ENCODE peak calls at places on chromosome 3, in eight cellular contexts. A is coronary artery, U is Calu3, K is astrocyte of the cerebellum, H is uterus, L is HCT116, G is psoas muscle, J is right lobe of liver. B is an unnamed sample.

GRCh38 chr3:133209871-133210550 is 171.8 kb downstream of the TMEM108 start:
- DNase-seq in A (no peak), U (no peak), K (peak), H (no peak), L (no peak), G (no peak), J (no peak), B (no peak)

GRCh38 chr3:168847293-168847883 is 751.7 kb upstream of the GOLIM4 start:
- DNase-seq in A (no peak), U (peak), K (peak), H (no peak), L (no peak), G (no peak), J (no peak), B (peak)

GRCh38 chr3:197406266-197406665 is 107.9 kb upstream of the DLG1 start:
- DNase-seq in A (no peak), U (no peak), K (no peak), H (no peak), L (no peak), G (no peak), J (no peak), B (no peak)

GRCh38 chr3:128076783-128077624 is 24.8 kb downstream of the SEC61A1 start:
- DNase-seq in A (peak), U (no peak), K (no peak), H (no peak), L (no peak), G (peak), J (no peak), B (no peak)

GRCh38 chr3:60384352-60384751 is 866.9 kb downstream of the FHIT start:
- DNase-seq in A (no peak), U (no peak), K (peak), H (no peak), L (no peak), G (no peak), J (no peak), B (no peak)

GRCh38 chr3:196991581-196992460 is 23.2 kb upstream of the PIGZ start:
- DNase-seq in A (no peak), U (no peak), K (no peak), H (no peak), L (no peak), G (no peak), J (no peak), B (no peak)

GRCh38 chr3:29057326-29057725 is 223.5 kb upstream of the RBMS3 start:
- DNase-seq in A (no peak), U (no peak), K (peak), H (no peak), L (no peak), G (no peak), J (no peak), B (peak)

GRCh38 chr3:54299169-54299935 is 177.0 kb downstream of the CACNA2D3 start:
- DNase-seq in A (no peak), U (no peak), K (no peak), H (no peak), L (no peak), G (no peak), J (peak), B (no peak)

GRCh38 chr3:101722394-101723173 is 1.8 kb upstream of the CEP97 start:
- DNase-seq in A (no peak), U (no peak), K (no peak), H (no peak), L (no peak), G (no peak), J (no peak), B (no peak)

GRCh38 chr3:98406034-98406433 is 15.6 kb downstream of the OR5K3 start:
- DNase-seq in A (no peak), U (no peak), K (no peak), H (no peak), L (no peak), G (no peak), J (no peak), B (no peak)

GRCh38 chr3:192130534-192131132 is 596.7 kb downstream of the FGF12 start:
- DNase-seq in A (no peak), U (peak), K (peak), H (peak), L (peak), G (peak), J (peak), B (peak)

GRCh38 chr3:72258786-72259185 is 473.8 kb upstream of the PROK2 start:
- DNase-seq in A (no peak), U (no peak), K (no peak), H (no peak), L (no peak), G (no peak), J (no peak), B (no peak)

GRCh38 chr3:197339841-197340520 is 41.6 kb upstream of the DLG1 start:
- DNase-seq in A (no peak), U (no peak), K (peak), H (no peak), L (no peak), G (peak), J (peak), B (no peak)

GRCh38 chr3:126931806-126932187 is 51.1 kb upstream of the PLXNA1 start:
- DNase-seq in A (no peak), U (no peak), K (no peak), H (no peak), L (no peak), G (no peak), J (no peak), B (no peak)

GRCh38 chr3:134978658-134979057 is 183.6 kb downstream of the EPHB1 start:
- DNase-seq in A (peak), U (no peak), K (no peak), H (no peak), L (no peak), G (no peak), J (no peak), B (no peak)

GRCh38 chr3:15521573-15521965 is at the start of gene COLQ:
- DNase-seq in A (no peak), U (no peak), K (no peak), H (no peak), L (no peak), G (no peak), J (no peak), B (no peak)

GRCh38 chr3:27686642-27687041 is 35.5 kb downstream of the EOMES start:
- DNase-seq in A (no peak), U (no peak), K (peak), H (no peak), L (no peak), G (no peak), J (no peak), B (peak)

GRCh38 chr3:152071924-152072323 is 196.8 kb upstream of the MBNL1 start:
- DNase-seq in A (no peak), U (peak), K (peak), H (no peak), L (peak), G (no peak), J (no peak), B (peak)

GRCh38 chr3:147298511-147298982 is 107.8 kb downstream of the ZIC4 start:
- DNase-seq in A (no peak), U (peak), K (peak), H (no peak), L (no peak), G (no peak), J (no peak), B (peak)

GRCh38 chr3:184335661-184336483 is 1.5 kb upstream of the FAM131A start:
- DNase-seq in A (peak), U (peak), K (no peak), H (peak), L (peak), G (peak), J (peak), B (peak)

GRCh38 chr3:59093521-59093920 is 43.7 kb upstream of the CFAP20DC start:
- DNase-seq in A (no peak), U (no peak), K (no peak), H (no peak), L (no peak), G (no peak), J (no peak), B (no peak)
- TF ChIP-seq CTCF in A (no peak), U (no peak), K (no peak), H (no peak), L (no peak), G (no peak), J (no peak), B (no peak)

GRCh38 chr3:78857494-78858111 is 910.2 kb downstream of the ROBO1 start:
- DNase-seq in A (no peak), U (no peak), K (no peak), H (no peak), L (no peak), G (no peak), J (no peak), B (peak)
- TF ChIP-seq CTCF in A (no peak), U (no peak), K (no peak), H (no peak), L (no peak), G (no peak), J (no peak), B (no peak)

DNA sequence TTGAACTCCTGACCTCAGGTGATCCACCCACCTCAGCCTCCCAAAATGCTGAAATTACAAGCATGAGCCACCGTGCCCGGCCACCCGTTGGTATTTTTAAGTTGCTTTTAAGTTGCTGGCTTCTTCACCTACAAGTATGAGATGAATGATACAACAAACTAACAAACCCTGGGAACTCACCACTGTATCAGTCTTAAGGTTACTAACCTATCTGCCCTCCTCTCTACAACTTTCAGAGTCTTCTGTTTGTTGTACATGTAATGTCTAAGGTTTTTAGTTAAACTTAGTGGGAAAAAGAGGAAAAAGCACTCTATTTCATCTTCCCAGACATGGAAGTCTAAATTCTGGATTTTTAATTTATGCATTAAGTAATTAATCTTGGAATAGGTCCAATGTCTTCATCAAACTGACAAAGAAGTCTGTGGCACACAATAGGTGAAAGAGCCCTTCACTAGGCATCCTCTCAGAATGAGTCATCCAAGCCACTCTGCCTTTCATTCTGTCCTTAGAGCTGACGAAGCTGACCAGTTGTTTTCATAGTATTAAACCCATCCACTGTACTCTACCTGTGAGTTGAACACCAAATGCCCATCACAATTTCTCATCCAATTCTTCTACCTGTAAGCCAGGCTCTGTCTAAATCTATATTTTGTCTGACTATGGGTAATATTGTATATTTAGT is 936.1 kb downstream of the TUSC7 start:
- DNase-seq in A (no peak), U (no peak), K (peak), H (no peak), L (no peak), G (no peak), J (no peak), B (peak)
- TF ChIP-seq CTCF in A (no peak), U (no peak), K (no peak), H (no peak), L (no peak), G (no peak), J (no peak), B (no peak)

GRCh38 chr3:94525039-94525438 is 462.2 kb downstream of the NSUN3 start:
- DNase-seq in A (no peak), U (no peak), K (no peak), H (no peak), L (no peak), G (no peak), J (peak), B (peak)
- TF ChIP-seq CTCF in A (no peak), U (no peak), K (peak), H (no peak), L (no peak), G (no peak), J (peak), B (no peak)